ENCODE peak calls at places on chromosomes 5 and 9, in four cellular contexts. N is GM12878, X is H1, D is HCT116. V is an unnamed sample.

GRCh38 chr9:93578844-93579243 is 2.5 kb downstream of the PHF2 start:
- DNase-seq in N (no peak), X (no peak), D (no peak), V (no peak)

GRCh38 chr9:76531231-76531775 is 72.3 kb downstream of the GCNT1 start:
- DNase-seq in X (no peak), D (no peak), N (no peak), V (no peak)

GRCh38 chr9:76153902-76154629 is 240.2 kb downstream of the RFK start:
- DNase-seq in N (no peak), X (no peak), D (no peak), V (no peak)

GRCh38 chr5:132195727-132196126 is 31.9 kb downstream of the P4HA2 start:
- DNase-seq in D (no peak), X (peak; percentile 17), N (no peak), V (no peak)

GRCh38 chr5:98301567-98301966 is 471.9 kb upstream of the RGMB start:
- DNase-seq in X (no peak), N (no peak), D (no peak), V (no peak)

GRCh38 chr9:113131689-113132151 is 19.1 kb upstream of the SLC31A2 start:
- DNase-seq in D (no peak), X (peak; percentile 49), N (no peak), V (peak; percentile 23)

GRCh38 chr9:79984429-79985067 is 412.8 kb downstream of the TLE4 start:
- DNase-seq in D (no peak), N (no peak), X (no peak), V (no peak)

GRCh38 chr5:111830333-111830732 is 73.3 kb upstream of the NREP start:
- DNase-seq in D (peak; percentile 41), N (no peak), X (no peak), V (no peak)

GRCh38 chr9:122005597-122005996 is 87.5 kb downstream of the TTLL11 start:
- DNase-seq in X (peak; percentile 43), N (no peak), D (no peak), V (no peak)

DNA sequence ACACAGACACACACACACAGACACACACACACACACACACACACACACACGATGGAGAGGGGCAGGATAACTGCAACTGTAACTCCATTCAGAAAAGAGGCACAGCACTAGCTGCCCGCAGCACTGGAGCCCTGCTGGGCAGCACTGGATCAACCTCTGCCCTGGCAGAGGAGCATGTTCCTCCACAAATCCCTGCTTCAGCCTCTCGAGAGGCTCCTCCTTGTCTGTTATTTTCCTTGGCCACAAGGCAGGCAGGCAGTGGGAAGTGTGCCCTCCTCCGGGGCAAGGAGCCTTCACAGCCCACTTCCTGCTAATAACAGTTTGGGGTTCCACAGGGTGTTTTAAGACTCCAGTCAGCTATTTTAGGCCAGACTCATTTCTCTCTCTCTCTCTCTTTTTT is 11.8 kb downstream of the FXN start:
- DNase-seq in N (no peak), X (no peak), D (no peak), V (no peak)
- TF ChIP-seq ZNF274 in N (no peak), X (no peak), D (no peak), V (no peak)

GRCh38 chr5:61796773-61797172 is 464.7 kb downstream of the ZSWIM6 start:
- DNase-seq in N (no peak), D (no peak), X (no peak), V (no peak)

GRCh38 chr5:61801174-61801573 is 469.1 kb downstream of the ZSWIM6 start:
- DNase-seq in D (no peak), X (no peak), N (no peak), V (no peak)

GRCh38 chr5:61805101-61805500 is 473.0 kb downstream of the ZSWIM6 start:
- DNase-seq in X (no peak), N (no peak), D (no peak), V (no peak)

GRCh38 chr5:61802456-61802855 is 470.4 kb downstream of the ZSWIM6 start:
- DNase-seq in X (no peak), D (no peak), N (no peak), V (no peak)

GRCh38 chr5:61800450-61800849 is 468.4 kb downstream of the ZSWIM6 start:
- DNase-seq in N (no peak), X (no peak), D (no peak), V (no peak)
- H3K36me3 ChIP-seq in N (no peaks in the 10 kb centered on the region), X (no peaks in the 10 kb centered on the region), D (no peaks in the 10 kb centered on the region), V (no peaks in the 10 kb centered on the region)

GRCh38 chr9:135242406-135242805 is 154.9 kb downstream of the OLFM1 start:
- DNase-seq in N (no peak), X (no peak), D (no peak), V (no peak)
- TF ChIP-seq ZNF274 in N (no peak), X (no peak), D (no peak), V (no peak)

GRCh38 chr5:38113880-38114279 is 144.5 kb upstream of the EGFLAM start:
- DNase-seq in D (no peak), N (no peak), X (no peak), V (no peak)
- H3K36me3 ChIP-seq in D (no peaks in the 10 kb centered on the region), N (no peaks in the 10 kb centered on the region), X (no peaks in the 10 kb centered on the region), V (no peaks in the 10 kb centered on the region)

DNA sequence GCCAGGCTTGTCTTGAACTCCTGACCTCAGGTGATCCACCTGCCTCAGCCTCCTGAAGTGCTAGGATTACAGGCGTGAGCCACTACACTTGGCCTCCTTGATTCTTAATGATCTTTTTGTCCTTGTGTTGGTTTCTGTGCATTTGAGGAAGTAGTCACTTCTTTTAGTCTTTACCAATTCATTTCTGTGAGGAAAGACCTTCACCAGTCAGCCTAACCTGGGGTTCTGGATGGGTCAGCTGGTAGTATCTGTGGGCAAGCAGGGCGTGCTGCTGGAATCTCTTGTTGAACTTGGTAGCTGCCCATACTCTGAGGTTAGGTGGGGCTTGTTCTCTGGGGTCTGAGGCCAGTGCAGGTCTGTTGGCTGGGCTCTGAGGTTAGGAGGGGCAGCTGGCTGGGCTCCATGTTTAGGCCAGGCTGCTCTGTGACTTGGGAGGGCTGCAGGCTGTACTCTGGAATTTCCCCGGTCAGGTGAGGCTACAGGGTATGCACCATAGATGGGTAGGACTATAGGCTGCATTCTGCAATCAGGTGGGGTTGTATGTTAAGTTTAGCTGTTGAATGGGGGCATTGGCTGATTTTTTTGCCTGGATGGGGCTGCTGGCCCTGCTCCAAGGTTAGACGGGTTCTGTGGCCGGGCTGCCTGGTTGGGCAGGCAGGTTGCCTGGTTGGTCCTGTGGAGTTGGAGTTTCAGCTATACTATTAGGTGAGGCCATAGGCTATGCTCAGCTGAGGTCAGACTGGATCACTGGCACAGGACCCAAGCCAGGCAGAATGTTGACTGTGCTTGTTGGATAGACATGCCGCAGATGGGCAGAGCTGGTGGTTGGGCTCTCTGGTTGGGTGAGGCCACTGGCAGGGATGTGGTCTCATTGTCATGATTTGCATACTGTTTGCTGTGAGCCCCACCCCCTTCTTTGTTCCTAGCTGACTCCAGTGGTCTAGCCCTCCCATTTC is 19.2 kb downstream of the UBAP1 start:
- DNase-seq in X (peak; percentile 68), N (no peak), D (no peak), V (peak; percentile 59)
- TF ChIP-seq ZNF274 in X (no peak), N (no peak), D (no peak), V (no peak)

DNA sequence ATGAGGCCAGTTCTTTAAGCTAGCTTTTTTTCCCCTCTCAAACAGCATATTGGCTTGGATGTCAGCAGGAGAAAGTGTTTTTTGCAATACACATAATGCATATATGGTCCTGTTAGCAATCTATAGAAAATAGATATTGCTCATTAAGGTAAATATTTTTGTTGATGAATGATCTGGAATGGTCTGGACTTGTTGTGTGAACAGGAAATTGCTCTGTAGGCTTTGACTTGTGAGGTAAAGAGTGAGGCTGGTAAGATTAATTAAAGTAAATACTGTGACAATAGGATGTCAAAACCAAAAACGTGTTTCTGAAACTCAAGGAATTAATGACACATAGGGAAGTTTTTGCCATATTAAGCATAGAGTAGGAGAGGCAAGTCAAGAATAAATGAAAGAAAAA is 176.0 kb downstream of the TRIO start:
- DNase-seq in N (no peak), D (no peak), X (no peak), V (no peak)
- H3K36me3 ChIP-seq in N (peaks cover 28% of the 10 kb centered on the region), D (peaks cover 3% of the 10 kb centered on the region), X (peaks cover 32% of the 10 kb centered on the region), V (peaks cover 47% of the 10 kb centered on the region)

GRCh38 chr5:81016116-81016515 is 56.0 kb downstream of the RASGRF2 start:
- DNase-seq in X (no peak), D (no peak), N (no peak), V (no peak)
- TF ChIP-seq ZNF274 in X (no peak), D (no peak), N (no peak), V (no peak)

V was measured in NT2/D1.